ENCODE peak calls at places on chromosomes 4 and X, in seven cellular contexts. M, E, P, I, L, Q and V are unnamed samples.

GRCh38 chrX:23729214-23729613 is 13.9 kb downstream of the ACOT9 start:
- DNase-seq in I (no peak), L (no peak), Q (no peak), M (no peak), P (no peak), E (no peak), V (no peak)

GRCh38 chr4:48037117-48037462 is 20.5 kb downstream of the NIPAL1 start:
- DNase-seq in E (no peak), Q (no peak), L (no peak), P (no peak), I (no peak), M (no peak), V (no peak)

GRCh38 chrX:8906299-8906698 is 105.1 kb upstream of the FAM9A start:
- DNase-seq in M (no peak), I (no peak), E (no peak), P (no peak), Q (no peak), L (no peak), V (no peak)

GRCh38 chr4:20532871-20533870 is 167.1 kb upstream of the PACRGL start:
- DNase-seq in L (peak; percentile 7), M (no peak), P (no peak), E (peak; percentile 89), Q (no peak), I (peak; percentile 31), V (peak; percentile 41)

GRCh38 chr4:113591982-113592381 is 169.6 kb downstream of the CAMK2D start:
- DNase-seq in E (peak; percentile 47), L (no peak), M (no peak), P (no peak), I (peak; percentile 90), Q (no peak), V (peak; percentile 44)

GRCh38 chr4:41446391-41446790 is 91.6 kb upstream of the LIMCH1 start:
- DNase-seq in Q (no peak), L (no peak), M (no peak), P (no peak), E (no peak), I (no peak), V (no peak)

GRCh38 chr4:20454440-20455037 is 202.8 kb downstream of the SLIT2 start:
- DNase-seq in M (no peak), P (no peak), Q (no peak), L (no peak), I (no peak), E (no peak), V (no peak)

GRCh38 chr4:163540448-163540847 is 46.0 kb downstream of the TMA16 start:
- DNase-seq in E (no peak), Q (no peak), P (no peak), M (no peak), I (no peak), L (no peak), V (no peak)

GRCh38 chr4:158912390-158913175 is 143.8 kb downstream of the FNIP2 start:
- DNase-seq in E (no peak), P (no peak), Q (no peak), I (peak; percentile 58), M (no peak), L (no peak), V (peak; percentile 81)

GRCh38 chrX:150887906-150888465 is 10.5 kb downstream of the CD99L2 start:
- DNase-seq in E (peak; percentile 44), Q (no peak), P (no peak), M (no peak), I (peak; percentile 41), L (no peak), V (peak; percentile 45)

GRCh38 chr4:99356992-99357391 is 4.4 kb upstream of the ADH1C start:
- DNase-seq in M (no peak), P (no peak), Q (no peak), E (no peak), I (no peak), L (no peak), V (no peak)

GRCh38 chr4:143294710-143295109 is 42.0 kb upstream of the GAB1 start:
- DNase-seq in L (no peak), P (no peak), E (no peak), I (no peak), M (no peak), Q (no peak), V (no peak)

GRCh38 chr4:53644607-53645006 is 53.3 kb upstream of the LNX1 start:
- DNase-seq in Q (peak; percentile 90), E (no peak), I (no peak), P (no peak), M (no peak), L (no peak), V (no peak)

GRCh38 chr4:41177016-41177415 is 37.3 kb downstream of the APBB2 start:
- DNase-seq in P (no peak), I (peak; percentile 92), Q (no peak), E (peak; percentile 75), L (no peak), M (no peak), V (peak; percentile 84)

GRCh38 chrX:30892591-30892990 is 3.5 kb upstream of the TAB3 start:
- DNase-seq in M (no peak), P (no peak), E (no peak), L (no peak), Q (no peak), I (no peak), V (no peak)

GRCh38 chr4:102454981-102455690 is 46.0 kb upstream of the NFKB1 start:
- DNase-seq in I (no peak), P (no peak), L (no peak), Q (no peak), M (no peak), E (no peak), V (no peak)

GRCh38 chr4:17013382-17014006 is 115.0 kb upstream of the LDB2 start:
- DNase-seq in Q (no peak), L (no peak), E (peak; percentile 36), P (no peak), M (no peak), I (peak; percentile 57), V (peak; percentile 65)

GRCh38 chr4:118076958-118077766 is 42.9 kb downstream of the NDST3 start:
- DNase-seq in Q (no peak), M (no peak), E (peak; percentile 37), P (no peak), I (peak; percentile 44), L (peak; percentile 0), V (peak; percentile 34)

GRCh38 chr4:7018281-7018680 is 24.9 kb upstream of the TADA2B start:
- DNase-seq in M (no peak), E (no peak), P (no peak), L (no peak), Q (no peak), I (no peak), V (no peak)